ENCODE peak calls at places on chromosomes 13 and 19, in six cellular contexts. P is GM03348; V is T-helper 1 cell; B is CD8-positive, alpha-beta memory T cell; C is cardiac septum; O is ELR. G is an unnamed sample.

GRCh38 chr19:43905897-43906296 is 29.2 kb downstream of the ZNF45 start:
- DNase-seq in P (no peak), V (no peak), B (no peak), C (no peak), O (no peak), G (no peak)

GRCh38 chr13:64801768-64802167 is 2428.4 kb downstream of the PCDH9 start:
- DNase-seq in P (no peak), V (no peak), B (no peak), C (no peak), O (no peak), G (no peak)

GRCh38 chr13:40477623-40478608 is 188.5 kb downstream of the FOXO1 start:
- DNase-seq in P (no peak), V (no peak), B (no peak), C (peak), O (no peak), G (no peak)

GRCh38 chr13:36251528-36251927 is 37.2 kb upstream of the SOHLH2 start:
- DNase-seq in P (no peak), V (no peak), B (no peak), C (no peak), O (peak), G (no peak)

GRCh38 chr13:19836472-19836871 is 27.0 kb downstream of the ZMYM5 start:
- DNase-seq in P (no peak), V (no peak), B (no peak), C (no peak), O (peak), G (no peak)

GRCh38 chr13:113187263-113187669 is 21.2 kb downstream of the PCID2 start:
- DNase-seq in P (peak), V (no peak), B (no peak), C (peak), O (peak), G (peak)

GRCh38 chr13:69324109-69324886 is 783.3 kb upstream of the ATXN8OS start:
- DNase-seq in P (no peak), V (no peak), B (no peak), C (no peak), O (peak), G (peak)

GRCh38 chr13:110173247-110173818 is 133.6 kb downstream of the COL4A1 start:
- DNase-seq in P (no peak), V (no peak), B (no peak), C (no peak), O (peak), G (no peak)

GRCh38 chr13:76822691-76823267 is 63.4 kb downstream of the KCTD12 start:
- DNase-seq in P (peak), V (no peak), B (no peak), C (no peak), O (peak), G (peak)